ENCODE peak calls at places on chromosomes 12 and 14, in five cellular contexts. One of them, this sample, is unnamed.
A peak's percentile ranks its signal among the peaks of the same experiment; 100 is the strongest.

GRCh38 chr14:21072102-21072501 is 2.0 kb downstream of the ARHGEF40 start:
- DNase-seq in A549: peak; percentile 32
- DNase-seq in epithelial cell of proximal tubule: no peak
- DNase-seq in fibroblast of the aortic adventitia: peak; percentile 95
- DNase-seq in GM12865: no peak
- DNase-seq in this sample: peak; percentile 32

GRCh38 chr12:113173081-113173698 is 12.1 kb downstream of the DDX54 start:
- DNase-seq in epithelial cell of proximal tubule: no peak
- DNase-seq in fibroblast of the aortic adventitia: no peak
- DNase-seq in GM12865: peak; percentile 44
- DNase-seq in A549: no peak
- DNase-seq in this sample: peak; percentile 72

GRCh38 chr14:77804592-77804991 is 4.7 kb downstream of the ADCK1 start:
- DNase-seq in fibroblast of the aortic adventitia: peak; percentile 33
- DNase-seq in epithelial cell of proximal tubule: no peak
- DNase-seq in GM12865: peak; percentile 57
- DNase-seq in A549: peak; percentile 19
- DNase-seq in this sample: peak; percentile 59

GRCh38 chr14:61296707-61297502 is 15.8 kb upstream of the TMEM30B start:
- DNase-seq in fibroblast of the aortic adventitia: peak; percentile 67
- DNase-seq in epithelial cell of proximal tubule: no peak
- DNase-seq in GM12865: peak; percentile 59
- DNase-seq in A549: peak; percentile 35
- DNase-seq in this sample: peak; percentile 54

GRCh38 chr14:74575507-74575906 is 36.5 kb downstream of the LTBP2 start:
- DNase-seq in epithelial cell of proximal tubule: no peak
- DNase-seq in A549: no peak
- DNase-seq in fibroblast of the aortic adventitia: no peak
- DNase-seq in GM12865: no peak
- DNase-seq in this sample: no peak

GRCh38 chr12:9039397-9039977 is 50.1 kb downstream of the KLRG1 start:
- DNase-seq in fibroblast of the aortic adventitia: peak; percentile 60
- DNase-seq in GM12865: peak; percentile 55
- DNase-seq in A549: peak; percentile 78
- DNase-seq in epithelial cell of proximal tubule: no peak
- DNase-seq in this sample: peak; percentile 76

GRCh38 chr12:132125736-132126135 is 18.4 kb downstream of the DDX51 start:
- DNase-seq in fibroblast of the aortic adventitia: no peak
- DNase-seq in GM12865: no peak
- DNase-seq in epithelial cell of proximal tubule: no peak
- DNase-seq in A549: no peak
- DNase-seq in this sample: no peak

GRCh38 chr14:23056956-23057756 is at the start of gene CDH24:
- DNase-seq in GM12865: peak; percentile 76
- DNase-seq in epithelial cell of proximal tubule: no peak
- DNase-seq in fibroblast of the aortic adventitia: peak; percentile 42
- DNase-seq in A549: peak; percentile 64
- DNase-seq in this sample: peak; percentile 90

DNA sequence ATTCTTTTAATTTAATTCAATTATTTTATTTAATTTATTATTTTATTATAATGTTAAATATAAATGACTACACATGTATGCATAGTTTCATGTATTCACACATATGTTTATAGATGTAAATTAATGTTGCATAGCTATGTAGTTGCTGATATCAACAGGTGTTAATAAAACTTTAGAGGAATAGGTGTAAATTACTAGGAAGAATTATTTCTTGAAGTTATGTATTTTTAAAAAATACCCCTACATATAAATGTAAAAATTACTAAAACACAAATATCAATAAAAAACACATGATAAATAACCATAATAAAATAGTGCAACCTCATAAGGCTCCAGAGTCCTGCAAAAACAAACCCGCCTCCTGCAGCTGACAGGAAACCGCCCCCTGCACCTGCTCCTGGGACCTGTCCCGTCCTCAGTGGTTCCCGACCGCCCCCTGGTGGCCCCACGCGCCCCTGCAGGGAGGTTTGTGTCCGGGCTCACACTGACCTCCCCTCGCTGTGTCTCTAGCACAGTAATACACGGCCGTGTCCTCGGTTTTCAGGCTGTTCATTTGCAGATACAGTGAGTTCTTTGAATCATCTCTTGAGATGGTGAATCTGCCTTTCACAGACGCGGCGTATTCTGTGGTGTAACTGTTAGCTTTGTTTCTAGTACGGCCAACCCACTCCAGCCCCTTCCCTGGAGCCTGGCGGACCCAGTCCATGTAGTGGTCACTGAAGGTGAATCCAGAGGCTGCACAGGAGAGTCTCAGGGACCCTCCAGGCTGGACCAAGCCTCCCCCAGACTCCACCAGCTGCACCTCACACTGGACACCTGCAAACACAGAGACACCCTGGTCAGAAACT is 1264.0 kb downstream of the TMEM121 start:
- DNase-seq in GM12865: peak; percentile 76
- DNase-seq in A549: peak; percentile 25
- DNase-seq in epithelial cell of proximal tubule: no peak
- DNase-seq in fibroblast of the aortic adventitia: no peak
- DNase-seq in this sample: peak; percentile 77
- TF ChIP-seq CTCF in GM12865: peak; percentile 75
- TF ChIP-seq CTCF in A549: peak; percentile 33
- TF ChIP-seq CTCF in epithelial cell of proximal tubule: peak; percentile 86
- TF ChIP-seq CTCF in fibroblast of the aortic adventitia: peak; percentile 28
- TF ChIP-seq CTCF in this sample: peak; percentile 94

GRCh38 chr14:102195446-102195845 is 55.7 kb downstream of the WDR20 start:
- DNase-seq in epithelial cell of proximal tubule: no peak
- DNase-seq in fibroblast of the aortic adventitia: peak; percentile 20
- DNase-seq in GM12865: no peak
- DNase-seq in A549: no peak
- DNase-seq in this sample: no peak
- TF ChIP-seq CTCF in epithelial cell of proximal tubule: no peak
- TF ChIP-seq CTCF in fibroblast of the aortic adventitia: no peak
- TF ChIP-seq CTCF in GM12865: no peak
- TF ChIP-seq CTCF in A549: no peak
- TF ChIP-seq CTCF in this sample: no peak

DNA sequence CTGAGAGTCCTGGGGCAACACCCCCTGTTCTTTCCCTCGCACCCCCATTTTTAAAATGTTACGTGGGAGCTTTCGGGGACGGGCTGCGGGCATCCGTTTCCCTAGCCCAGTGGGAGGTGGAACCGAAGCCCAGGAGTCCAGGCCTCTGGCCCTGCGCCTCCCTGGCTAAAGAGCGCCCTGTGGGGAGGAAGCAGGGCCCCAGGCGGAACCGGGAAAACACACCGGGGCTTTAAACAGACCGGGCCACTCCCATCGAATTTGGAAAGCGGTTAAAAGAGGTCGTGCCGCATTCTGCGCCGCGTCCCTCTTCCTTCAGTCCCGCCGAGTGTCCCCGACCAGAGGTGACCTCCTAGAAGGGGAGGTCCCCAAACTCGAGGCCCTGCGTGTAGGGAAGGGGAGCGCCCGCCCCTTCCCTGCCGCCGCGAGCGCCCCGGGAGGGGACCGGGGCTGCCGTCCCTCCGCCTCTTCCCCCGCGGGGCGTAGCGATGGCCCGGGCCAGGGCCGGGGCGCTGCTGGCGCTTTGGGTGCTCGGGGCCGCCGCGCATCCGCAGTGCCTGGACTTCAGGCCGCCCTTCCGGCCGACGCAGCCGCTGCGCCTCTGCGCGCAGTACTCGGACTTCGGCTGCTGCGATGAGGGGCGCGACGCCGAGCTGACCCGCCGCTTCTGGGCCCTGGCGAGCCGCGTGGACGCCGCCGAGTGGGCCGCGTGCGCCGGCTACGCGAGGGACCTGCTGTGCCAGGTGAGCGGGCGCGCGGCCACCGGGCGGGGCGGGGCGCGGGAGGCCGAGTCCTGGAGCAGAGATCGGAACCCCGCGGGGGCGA is at the start of gene HHIPL1:
- DNase-seq in epithelial cell of proximal tubule: no peak
- DNase-seq in GM12865: no peak
- DNase-seq in A549: no peak
- DNase-seq in fibroblast of the aortic adventitia: peak; percentile 30
- DNase-seq in this sample: no peak
- TF ChIP-seq CTCF in epithelial cell of proximal tubule: no peak
- TF ChIP-seq CTCF in GM12865: no peak
- TF ChIP-seq CTCF in A549: no peak
- TF ChIP-seq CTCF in fibroblast of the aortic adventitia: no peak
- TF ChIP-seq CTCF in this sample: no peak

GRCh38 chr12:93195511-93195910 is 182.2 kb upstream of the NUDT4 start:
- DNase-seq in GM12865: no peak
- DNase-seq in epithelial cell of proximal tubule: no peak
- DNase-seq in fibroblast of the aortic adventitia: no peak
- DNase-seq in A549: no peak
- DNase-seq in this sample: no peak

GRCh38 chr12:93199831-93200236 is 177.9 kb upstream of the NUDT4 start:
- DNase-seq in fibroblast of the aortic adventitia: peak; percentile 75
- DNase-seq in epithelial cell of proximal tubule: no peak
- DNase-seq in A549: no peak
- DNase-seq in GM12865: peak; percentile 33
- DNase-seq in this sample: no peak

GRCh38 chr12:93200291-93200917 is 177.3 kb upstream of the NUDT4 start:
- DNase-seq in GM12865: peak; percentile 28
- DNase-seq in epithelial cell of proximal tubule: no peak
- DNase-seq in A549: no peak
- DNase-seq in fibroblast of the aortic adventitia: peak; percentile 40
- DNase-seq in this sample: no peak

GRCh38 chr12:93198086-93198485 is 179.6 kb upstream of the NUDT4 start:
- DNase-seq in epithelial cell of proximal tubule: peak; percentile 87
- DNase-seq in A549: peak; percentile 19
- DNase-seq in GM12865: no peak
- DNase-seq in fibroblast of the aortic adventitia: peak; percentile 67
- DNase-seq in this sample: no peak

GRCh38 chr12:93197067-93197593 is 180.6 kb upstream of the NUDT4 start:
- DNase-seq in A549: no peak
- DNase-seq in GM12865: no peak
- DNase-seq in epithelial cell of proximal tubule: no peak
- DNase-seq in fibroblast of the aortic adventitia: peak; percentile 88
- DNase-seq in this sample: no peak
- TF ChIP-seq CTCF in A549: no peak
- TF ChIP-seq CTCF in GM12865: no peak
- TF ChIP-seq CTCF in epithelial cell of proximal tubule: no peak
- TF ChIP-seq CTCF in fibroblast of the aortic adventitia: no peak
- TF ChIP-seq CTCF in this sample: no peak

DNA sequence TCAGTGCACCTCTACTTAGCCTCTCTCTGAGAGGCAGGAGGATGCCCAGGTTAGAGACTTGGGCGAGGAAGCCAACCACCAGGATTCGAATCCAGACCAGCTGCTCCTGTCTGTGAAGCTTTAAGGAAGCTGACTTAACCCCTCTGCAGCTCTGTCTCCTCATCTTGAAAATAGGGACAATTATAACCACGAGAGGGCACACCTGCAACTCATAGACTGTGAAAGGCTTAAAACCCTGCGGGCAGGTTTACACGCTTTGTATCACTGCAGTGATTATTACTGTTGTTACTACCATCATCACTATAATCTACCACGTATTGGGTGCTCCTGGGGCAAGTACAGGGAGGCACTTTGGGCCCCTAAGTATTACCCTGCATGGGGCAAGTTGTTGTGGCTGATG is 379.8 kb downstream of the VRK1 start:
- DNase-seq in GM12865: peak; percentile 81
- DNase-seq in fibroblast of the aortic adventitia: no peak
- DNase-seq in A549: peak; percentile 33
- DNase-seq in epithelial cell of proximal tubule: no peak
- DNase-seq in this sample: peak; percentile 18
- TF ChIP-seq CTCF in GM12865: peak; percentile 45
- TF ChIP-seq CTCF in fibroblast of the aortic adventitia: no peak
- TF ChIP-seq CTCF in A549: peak; percentile 49
- TF ChIP-seq CTCF in epithelial cell of proximal tubule: peak; percentile 46
- TF ChIP-seq CTCF in this sample: peak; percentile 30

This sample was measured in GM13976.